ENCODE peak calls at places on chromosomes 11 and 22, in four cellular contexts. W, R, Q and S are unnamed samples.

GRCh38 chr11:117931971-117932370 is 2.8 kb upstream of the TMPRSS13 start:
- DNase-seq in W (no peak), R (peak), Q (peak), S (no peak)

GRCh38 chr11:64536396-64536935 is 54.6 kb upstream of the SLC22A12 start:
- DNase-seq in W (no peak), R (no peak), Q (no peak), S (no peak)

GRCh38 chr22:40547729-40548143 is 88.8 kb downstream of the MRTFA start:
- DNase-seq in W (no peak), R (no peak), Q (no peak), S (no peak)

GRCh38 chr11:120793150-120793549 is 230.8 kb upstream of the TBCEL start:
- DNase-seq in W (no peak), R (no peak), Q (no peak), S (no peak)

GRCh38 chr11:133070053-133070713 is 462.1 kb downstream of the OPCML start:
- DNase-seq in W (no peak), R (no peak), Q (no peak), S (no peak)

GRCh38 chr11:120579601-120580000 is 68.1 kb downstream of the GRIK4 start:
- DNase-seq in W (no peak), R (no peak), Q (no peak), S (no peak)

GRCh38 chr22:24947383-24947782 is 889 bp upstream of the LHFPL7 start:
- DNase-seq in W (no peak), R (no peak), Q (no peak), S (no peak)

GRCh38 chr22:39699631-39700348 is 129.2 kb downstream of the CACNA1I start:
- DNase-seq in W (no peak), R (no peak), Q (no peak), S (no peak)

GRCh38 chr11:102900346-102900745 is 25.6 kb upstream of the MMP12 start:
- DNase-seq in W (no peak), R (no peak), Q (no peak), S (no peak)

GRCh38 chr11:93532285-93532789 is 10.9 kb downstream of the SMCO4 start:
- DNase-seq in W (no peak), R (peak), Q (no peak), S (no peak)

GRCh38 chr11:33633251-33634003 is 67.2 kb downstream of the C11orf91 start:
- DNase-seq in W (no peak), R (no peak), Q (no peak), S (no peak)

GRCh38 chr11:116738975-116739374 is 33.8 kb downstream of the BUD13 start:
- DNase-seq in W (no peak), R (no peak), Q (no peak), S (no peak)

GRCh38 chr22:47283616-47284270 is 521.3 kb downstream of the TBC1D22A start:
- DNase-seq in W (no peak), R (no peak), Q (no peak), S (no peak)

GRCh38 chr22:26725012-26725676 is 67.8 kb downstream of the MIAT start:
- DNase-seq in W (no peak), R (no peak), Q (no peak), S (no peak)

GRCh38 chr11:93160808-93161207 is 37.0 kb downstream of the SLC36A4 start:
- DNase-seq in W (no peak), R (no peak), Q (no peak), S (no peak)

GRCh38 chr22:27627444-27627833 is 174.1 kb downstream of the MN1 start:
- DNase-seq in W (no peak), R (no peak), Q (no peak), S (no peak)